ENCODE peak calls at places on chromosomes 6 and 20, in ten cellular contexts. One of them, this sample, is unnamed.
A peak's percentile ranks its signal among the peaks of the same experiment; 100 is the strongest.

GRCh38 chr6:2750832-2751231 is at the start of gene MYLK4:
- DNase-seq in kidney: no peak
- DNase-seq in heart right ventricle: no peak
- DNase-seq in endodermal cell: no peak
- DNase-seq in cardiac fibroblast: no peak
- DNase-seq in prostate gland: no peak
- DNase-seq in spleen: no peak
- DNase-seq in hepatocyte: no peak
- DNase-seq in psoas muscle: no peak
- DNase-seq in GM12864: no peak
- DNase-seq in this sample: no peak

GRCh38 chr6:153595903-153596302 is 443.1 kb upstream of the OPRM1 start:
- DNase-seq in GM12864: no peak
- DNase-seq in endodermal cell: no peak
- DNase-seq in spleen: no peak
- DNase-seq in prostate gland: no peak
- DNase-seq in kidney: no peak
- DNase-seq in psoas muscle: no peak
- DNase-seq in hepatocyte: no peak
- DNase-seq in heart right ventricle: no peak
- DNase-seq in cardiac fibroblast: peak; percentile 6
- DNase-seq in this sample: no peak

GRCh38 chr6:50785921-50786320 is 32.8 kb upstream of the TFAP2B start:
- DNase-seq in cardiac fibroblast: no peak
- DNase-seq in prostate gland: no peak
- DNase-seq in GM12864: no peak
- DNase-seq in endodermal cell: no peak
- DNase-seq in heart right ventricle: no peak
- DNase-seq in spleen: no peak
- DNase-seq in kidney: no peak
- DNase-seq in psoas muscle: no peak
- DNase-seq in hepatocyte: no peak
- DNase-seq in this sample: no peak

GRCh38 chr6:87250019-87250418 is 72.4 kb upstream of the SMIM8 start:
- DNase-seq in prostate gland: no peak
- DNase-seq in psoas muscle: no peak
- DNase-seq in spleen: no peak
- DNase-seq in hepatocyte: no peak
- DNase-seq in kidney: no peak
- DNase-seq in endodermal cell: no peak
- DNase-seq in GM12864: no peak
- DNase-seq in cardiac fibroblast: no peak
- DNase-seq in heart right ventricle: no peak
- DNase-seq in this sample: no peak

GRCh38 chr6:2412731-2413130 is 167.3 kb upstream of the GMDS start:
- DNase-seq in hepatocyte: no peak
- DNase-seq in endodermal cell: no peak
- DNase-seq in psoas muscle: no peak
- DNase-seq in kidney: no peak
- DNase-seq in GM12864: no peak
- DNase-seq in cardiac fibroblast: peak; percentile 84
- DNase-seq in heart right ventricle: no peak
- DNase-seq in spleen: no peak
- DNase-seq in prostate gland: no peak
- DNase-seq in this sample: no peak

GRCh38 chr20:49951160-49951559 is 15.0 kb downstream of the RNF114 start:
- DNase-seq in heart right ventricle: no peak
- DNase-seq in GM12864: no peak
- DNase-seq in endodermal cell: no peak
- DNase-seq in psoas muscle: no peak
- DNase-seq in prostate gland: no peak
- DNase-seq in cardiac fibroblast: peak; percentile 75
- DNase-seq in hepatocyte: no peak
- DNase-seq in kidney: no peak
- DNase-seq in spleen: no peak
- DNase-seq in this sample: no peak

GRCh38 chr6:45495404-45496084 is 117.8 kb upstream of the SUPT3H start:
- DNase-seq in spleen: no peak
- DNase-seq in endodermal cell: no peak
- DNase-seq in psoas muscle: no peak
- DNase-seq in heart right ventricle: no peak
- DNase-seq in kidney: no peak
- DNase-seq in GM12864: no peak
- DNase-seq in cardiac fibroblast: no peak
- DNase-seq in prostate gland: no peak
- DNase-seq in hepatocyte: no peak
- DNase-seq in this sample: no peak

GRCh38 chr6:22399693-22400092 is 102.9 kb upstream of the PRL start:
- DNase-seq in endodermal cell: no peak
- DNase-seq in kidney: no peak
- DNase-seq in heart right ventricle: no peak
- DNase-seq in hepatocyte: peak; percentile 61
- DNase-seq in spleen: no peak
- DNase-seq in GM12864: no peak
- DNase-seq in cardiac fibroblast: peak; percentile 14
- DNase-seq in prostate gland: no peak
- DNase-seq in psoas muscle: no peak
- DNase-seq in this sample: no peak

GRCh38 chr6:71478834-71479541 is 190.4 kb downstream of the OGFRL1 start:
- DNase-seq in prostate gland: no peak
- DNase-seq in psoas muscle: no peak
- DNase-seq in endodermal cell: no peak
- DNase-seq in GM12864: no peak
- DNase-seq in spleen: no peak
- DNase-seq in kidney: no peak
- DNase-seq in cardiac fibroblast: peak; percentile 98
- DNase-seq in heart right ventricle: no peak
- DNase-seq in hepatocyte: no peak
- DNase-seq in this sample: no peak

GRCh38 chr6:88048556-88048955 is 915 bp downstream of the SPACA1 start:
- DNase-seq in heart right ventricle: no peak
- DNase-seq in endodermal cell: no peak
- DNase-seq in spleen: no peak
- DNase-seq in prostate gland: no peak
- DNase-seq in kidney: no peak
- DNase-seq in GM12864: no peak
- DNase-seq in hepatocyte: peak; percentile 47
- DNase-seq in psoas muscle: no peak
- DNase-seq in cardiac fibroblast: no peak
- DNase-seq in this sample: no peak

GRCh38 chr6:39915866-39916265 is 18.4 kb downstream of the MOCS1 start:
- DNase-seq in cardiac fibroblast: no peak
- DNase-seq in endodermal cell: no peak
- DNase-seq in kidney: no peak
- DNase-seq in heart right ventricle: no peak
- DNase-seq in spleen: no peak
- DNase-seq in prostate gland: no peak
- DNase-seq in psoas muscle: no peak
- DNase-seq in hepatocyte: no peak
- DNase-seq in GM12864: no peak
- DNase-seq in this sample: no peak

GRCh38 chr6:44512868-44513641 is 125.5 kb downstream of the CDC5L start:
- DNase-seq in cardiac fibroblast: peak; percentile 43
- DNase-seq in spleen: no peak
- DNase-seq in GM12864: no peak
- DNase-seq in prostate gland: no peak
- DNase-seq in kidney: no peak
- DNase-seq in heart right ventricle: no peak
- DNase-seq in endodermal cell: peak; percentile 49
- DNase-seq in psoas muscle: no peak
- DNase-seq in hepatocyte: no peak
- DNase-seq in this sample: no peak

GRCh38 chr6:155493694-155494143 is 38.1 kb upstream of the NOX3 start:
- DNase-seq in prostate gland: peak; percentile 8
- DNase-seq in GM12864: peak; percentile 70
- DNase-seq in spleen: no peak
- DNase-seq in heart right ventricle: no peak
- DNase-seq in kidney: no peak
- DNase-seq in cardiac fibroblast: peak; percentile 100
- DNase-seq in endodermal cell: no peak
- DNase-seq in hepatocyte: peak; percentile 81
- DNase-seq in psoas muscle: peak; percentile 37
- DNase-seq in this sample: peak; percentile 60

GRCh38 chr6:36893976-36894932 is 8.5 kb downstream of the C6orf89 start:
- DNase-seq in prostate gland: no peak
- DNase-seq in kidney: no peak
- DNase-seq in heart right ventricle: no peak
- DNase-seq in GM12864: no peak
- DNase-seq in endodermal cell: no peak
- DNase-seq in psoas muscle: no peak
- DNase-seq in spleen: no peak
- DNase-seq in hepatocyte: no peak
- DNase-seq in cardiac fibroblast: no peak
- DNase-seq in this sample: no peak

GRCh38 chr6:36897629-36898028 is 11.9 kb downstream of the C6orf89 start:
- DNase-seq in psoas muscle: no peak
- DNase-seq in spleen: no peak
- DNase-seq in cardiac fibroblast: no peak
- DNase-seq in endodermal cell: peak; percentile 69
- DNase-seq in hepatocyte: peak; percentile 44
- DNase-seq in heart right ventricle: no peak
- DNase-seq in GM12864: no peak
- DNase-seq in prostate gland: no peak
- DNase-seq in kidney: no peak
- DNase-seq in this sample: no peak
- TF ChIP-seq CTCF in psoas muscle: no peak
- TF ChIP-seq CTCF in spleen: no peak
- TF ChIP-seq CTCF in cardiac fibroblast: no peak
- TF ChIP-seq CTCF in endodermal cell: peak; percentile 66
- TF ChIP-seq CTCF in hepatocyte: peak; percentile 39
- TF ChIP-seq CTCF in heart right ventricle: peak; percentile 49
- TF ChIP-seq CTCF in GM12864: no peak
- TF ChIP-seq CTCF in prostate gland: no peak
- TF ChIP-seq CTCF in kidney: no peak
- TF ChIP-seq CTCF in this sample: peak; percentile 25

DNA sequence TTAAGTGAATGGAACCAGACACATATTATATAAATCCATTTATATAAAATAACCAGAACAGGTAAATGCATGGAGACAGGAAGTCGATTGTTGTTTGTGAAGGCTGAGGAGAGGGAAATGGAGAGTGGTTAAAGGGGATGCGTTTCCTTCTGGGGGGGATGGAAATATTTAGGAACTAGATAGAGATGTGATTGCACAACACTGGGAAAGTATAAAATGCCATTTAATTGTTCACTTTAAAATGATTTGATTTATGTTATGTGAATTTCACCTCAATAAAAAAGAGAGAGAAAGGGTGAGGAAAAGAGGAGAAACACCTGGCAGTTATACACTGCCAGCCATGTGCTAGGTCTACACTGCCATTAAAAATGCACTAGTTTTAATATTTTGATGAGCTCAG is 312.6 kb downstream of the CD83 start:
- DNase-seq in kidney: no peak
- DNase-seq in psoas muscle: no peak
- DNase-seq in prostate gland: no peak
- DNase-seq in GM12864: no peak
- DNase-seq in cardiac fibroblast: no peak
- DNase-seq in heart right ventricle: no peak
- DNase-seq in hepatocyte: no peak
- DNase-seq in endodermal cell: no peak
- DNase-seq in spleen: no peak
- DNase-seq in this sample: no peak
- H3K4me3 ChIP-seq in kidney: no peak overlapping the region
- H3K4me3 ChIP-seq in psoas muscle: no peak overlapping the region
- H3K4me3 ChIP-seq in prostate gland: no peak overlapping the region
- H3K4me3 ChIP-seq in GM12864: no peak overlapping the region
- H3K4me3 ChIP-seq in cardiac fibroblast: no peak overlapping the region
- H3K4me3 ChIP-seq in heart right ventricle: no peak overlapping the region
- H3K4me3 ChIP-seq in hepatocyte: no peak overlapping the region
- H3K4me3 ChIP-seq in endodermal cell: no peak overlapping the region
- H3K4me3 ChIP-seq in spleen: no peak overlapping the region
- H3K4me3 ChIP-seq in this sample: no peak overlapping the region

GRCh38 chr6:117227245-117227962 is 38.0 kb upstream of the VGLL2 start:
- DNase-seq in cardiac fibroblast: no peak
- DNase-seq in kidney: no peak
- DNase-seq in prostate gland: no peak
- DNase-seq in psoas muscle: no peak
- DNase-seq in hepatocyte: no peak
- DNase-seq in endodermal cell: no peak
- DNase-seq in heart right ventricle: no peak
- DNase-seq in GM12864: no peak
- DNase-seq in spleen: no peak
- DNase-seq in this sample: no peak

GRCh38 chr6:117226778-117227177 is 38.6 kb upstream of the VGLL2 start:
- DNase-seq in spleen: no peak
- DNase-seq in psoas muscle: no peak
- DNase-seq in hepatocyte: no peak
- DNase-seq in cardiac fibroblast: no peak
- DNase-seq in heart right ventricle: no peak
- DNase-seq in endodermal cell: no peak
- DNase-seq in GM12864: no peak
- DNase-seq in prostate gland: no peak
- DNase-seq in kidney: no peak
- DNase-seq in this sample: no peak

DNA sequence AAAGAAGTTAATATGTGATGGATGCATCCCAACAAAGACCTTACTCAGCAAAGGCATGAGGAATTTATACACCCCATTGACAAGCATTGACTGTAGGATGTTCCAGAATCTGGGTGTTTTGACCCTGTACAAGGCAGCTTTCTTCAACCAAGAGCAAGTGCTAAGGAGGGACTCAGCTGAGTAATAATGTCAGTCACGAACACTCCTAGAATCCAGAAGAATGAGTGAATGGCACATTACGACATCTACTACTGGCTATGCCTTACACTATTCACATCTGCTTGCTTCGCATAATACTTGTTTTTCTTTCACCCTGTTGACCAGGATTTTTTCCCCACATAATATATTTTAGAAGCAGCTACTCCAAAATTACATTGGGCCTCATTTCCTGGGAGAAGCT is 42.5 kb upstream of the VGLL2 start:
- DNase-seq in hepatocyte: no peak
- DNase-seq in heart right ventricle: no peak
- DNase-seq in spleen: no peak
- DNase-seq in cardiac fibroblast: no peak
- DNase-seq in kidney: no peak
- DNase-seq in endodermal cell: no peak
- DNase-seq in prostate gland: no peak
- DNase-seq in psoas muscle: no peak
- DNase-seq in GM12864: no peak
- DNase-seq in this sample: no peak
- TF ChIP-seq CTCF in hepatocyte: no peak
- TF ChIP-seq CTCF in heart right ventricle: no peak
- TF ChIP-seq CTCF in spleen: no peak
- TF ChIP-seq CTCF in cardiac fibroblast: no peak
- TF ChIP-seq CTCF in kidney: no peak
- TF ChIP-seq CTCF in endodermal cell: no peak
- TF ChIP-seq CTCF in prostate gland: no peak
- TF ChIP-seq CTCF in psoas muscle: no peak
- TF ChIP-seq CTCF in GM12864: no peak
- TF ChIP-seq CTCF in this sample: no peak

DNA sequence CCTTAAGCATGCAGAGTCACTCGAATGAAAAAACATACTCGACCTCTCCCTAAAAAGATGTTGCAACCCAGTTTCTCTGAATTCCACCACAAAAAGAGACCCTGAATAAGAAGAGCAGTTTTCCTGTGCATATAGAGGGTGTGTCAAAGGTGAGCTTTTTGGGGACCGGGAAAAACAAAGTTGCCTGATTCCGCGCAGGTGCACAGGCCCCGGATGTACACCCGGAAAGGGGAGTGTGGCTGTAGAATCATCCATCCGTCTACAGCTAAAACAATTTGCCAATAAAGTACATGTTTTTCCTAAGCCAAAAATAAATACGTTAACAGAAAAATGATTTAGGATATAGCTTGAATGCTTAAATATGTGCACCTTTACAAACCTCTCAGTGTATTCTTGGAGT is 41.2 kb upstream of the IRF4 start:
- DNase-seq in cardiac fibroblast: no peak
- DNase-seq in heart right ventricle: no peak
- DNase-seq in spleen: no peak
- DNase-seq in GM12864: no peak
- DNase-seq in psoas muscle: no peak
- DNase-seq in kidney: peak; percentile 27
- DNase-seq in prostate gland: no peak
- DNase-seq in endodermal cell: no peak
- DNase-seq in hepatocyte: no peak
- DNase-seq in this sample: no peak
- H3K4me3 ChIP-seq in cardiac fibroblast: no peak overlapping the region
- H3K4me3 ChIP-seq in heart right ventricle: no peak overlapping the region
- H3K4me3 ChIP-seq in spleen: no peak overlapping the region
- H3K4me3 ChIP-seq in GM12864: no peak overlapping the region
- H3K4me3 ChIP-seq in psoas muscle: no peak overlapping the region
- H3K4me3 ChIP-seq in kidney: no peak overlapping the region
- H3K4me3 ChIP-seq in prostate gland: no peak overlapping the region
- H3K4me3 ChIP-seq in endodermal cell: no peak overlapping the region
- H3K4me3 ChIP-seq in hepatocyte: no peak overlapping the region
- H3K4me3 ChIP-seq in this sample: no peak overlapping the region

This sample was measured in GM06990.